ENCODE peak calls at places on chromosomes 6 and 20, in eight cellular contexts. One of them, this sample, is unnamed.

GRCh38 chr6:110348956-110349565 is 9.1 kb downstream of the METTL24 start:
- DNase-seq in CD8-positive, alpha-beta memory T cell: no peak
- DNase-seq in DMS 273 treated with DMSO at 0.1 percent for 48 hours: no peak
- DNase-seq in PC-9: no peak
- DNase-seq in NCI-H1048: no peak
- DNase-seq in NCI-H2081 treated with DMSO at 0.1 percent for 48 hours: no peak
- DNase-seq in T-cell: no peak
- DNase-seq in pancreas: no peak
- DNase-seq in this sample: no peak

GRCh38 chr20:13119583-13119982 is 101.5 kb upstream of the ISM1 start:
- DNase-seq in T-cell: no peak
- DNase-seq in DMS 273 treated with DMSO at 0.1 percent for 48 hours: peak
- DNase-seq in NCI-H2081 treated with DMSO at 0.1 percent for 48 hours: peak
- DNase-seq in PC-9: peak
- DNase-seq in pancreas: no peak
- DNase-seq in CD8-positive, alpha-beta memory T cell: peak
- DNase-seq in NCI-H1048: no peak
- DNase-seq in this sample: peak

GRCh38 chr6:128963561-128963960 is 80.6 kb downstream of the LAMA2 start:
- DNase-seq in PC-9: no peak
- DNase-seq in T-cell: no peak
- DNase-seq in NCI-H2081 treated with DMSO at 0.1 percent for 48 hours: no peak
- DNase-seq in NCI-H1048: no peak
- DNase-seq in pancreas: no peak
- DNase-seq in DMS 273 treated with DMSO at 0.1 percent for 48 hours: no peak
- DNase-seq in CD8-positive, alpha-beta memory T cell: no peak
- DNase-seq in this sample: no peak

GRCh38 chr6:124962617-124963415 is 579 bp downstream of the RNF217 start:
- DNase-seq in T-cell: no peak
- DNase-seq in CD8-positive, alpha-beta memory T cell: no peak
- DNase-seq in PC-9: peak
- DNase-seq in DMS 273 treated with DMSO at 0.1 percent for 48 hours: no peak
- DNase-seq in NCI-H2081 treated with DMSO at 0.1 percent for 48 hours: no peak
- DNase-seq in pancreas: peak
- DNase-seq in NCI-H1048: no peak
- DNase-seq in this sample: no peak

GRCh38 chr6:39088331-39088730 is 26.7 kb downstream of the SAYSD1 start:
- DNase-seq in PC-9: peak
- DNase-seq in pancreas: no peak
- DNase-seq in DMS 273 treated with DMSO at 0.1 percent for 48 hours: no peak
- DNase-seq in NCI-H1048: no peak
- DNase-seq in CD8-positive, alpha-beta memory T cell: peak
- DNase-seq in T-cell: peak
- DNase-seq in NCI-H2081 treated with DMSO at 0.1 percent for 48 hours: no peak
- DNase-seq in this sample: no peak

GRCh38 chr6:163260111-163260895 is 154.2 kb upstream of the QKI start:
- DNase-seq in NCI-H1048: no peak
- DNase-seq in T-cell: no peak
- DNase-seq in PC-9: no peak
- DNase-seq in DMS 273 treated with DMSO at 0.1 percent for 48 hours: no peak
- DNase-seq in NCI-H2081 treated with DMSO at 0.1 percent for 48 hours: no peak
- DNase-seq in pancreas: no peak
- DNase-seq in CD8-positive, alpha-beta memory T cell: no peak
- DNase-seq in this sample: no peak

GRCh38 chr6:32148722-32149576 is 2.8 kb downstream of the PRRT1 start:
- DNase-seq in T-cell: peak
- DNase-seq in DMS 273 treated with DMSO at 0.1 percent for 48 hours: no peak
- DNase-seq in PC-9: no peak
- DNase-seq in pancreas: peak
- DNase-seq in NCI-H1048: no peak
- DNase-seq in NCI-H2081 treated with DMSO at 0.1 percent for 48 hours: no peak
- DNase-seq in CD8-positive, alpha-beta memory T cell: peak
- DNase-seq in this sample: no peak

GRCh38 chr6:13261464-13261994 is 66.8 kb downstream of the TBC1D7 start:
- DNase-seq in T-cell: no peak
- DNase-seq in NCI-H2081 treated with DMSO at 0.1 percent for 48 hours: no peak
- DNase-seq in NCI-H1048: no peak
- DNase-seq in DMS 273 treated with DMSO at 0.1 percent for 48 hours: no peak
- DNase-seq in pancreas: no peak
- DNase-seq in CD8-positive, alpha-beta memory T cell: no peak
- DNase-seq in PC-9: no peak
- DNase-seq in this sample: no peak

GRCh38 chr6:34334796-34335416 is 57.6 kb downstream of the NUDT3 start:
- DNase-seq in DMS 273 treated with DMSO at 0.1 percent for 48 hours: no peak
- DNase-seq in NCI-H1048: no peak
- DNase-seq in CD8-positive, alpha-beta memory T cell: no peak
- DNase-seq in PC-9: no peak
- DNase-seq in T-cell: no peak
- DNase-seq in pancreas: no peak
- DNase-seq in NCI-H2081 treated with DMSO at 0.1 percent for 48 hours: no peak
- DNase-seq in this sample: no peak

GRCh38 chr20:41086402-41087324 is 50.7 kb upstream of the PLCG1 start:
- DNase-seq in DMS 273 treated with DMSO at 0.1 percent for 48 hours: no peak
- DNase-seq in PC-9: no peak
- DNase-seq in pancreas: no peak
- DNase-seq in T-cell: no peak
- DNase-seq in CD8-positive, alpha-beta memory T cell: no peak
- DNase-seq in NCI-H1048: peak
- DNase-seq in NCI-H2081 treated with DMSO at 0.1 percent for 48 hours: peak
- DNase-seq in this sample: no peak

GRCh38 chr6:10030942-10031537 is 383.8 kb downstream of the TFAP2A start:
- DNase-seq in NCI-H2081 treated with DMSO at 0.1 percent for 48 hours: no peak
- DNase-seq in NCI-H1048: no peak
- DNase-seq in CD8-positive, alpha-beta memory T cell: no peak
- DNase-seq in DMS 273 treated with DMSO at 0.1 percent for 48 hours: no peak
- DNase-seq in pancreas: no peak
- DNase-seq in T-cell: no peak
- DNase-seq in PC-9: no peak
- DNase-seq in this sample: peak

GRCh38 chr6:4351857-4352669 is 216.7 kb upstream of the ECI2 start:
- DNase-seq in NCI-H2081 treated with DMSO at 0.1 percent for 48 hours: no peak
- DNase-seq in CD8-positive, alpha-beta memory T cell: no peak
- DNase-seq in T-cell: no peak
- DNase-seq in DMS 273 treated with DMSO at 0.1 percent for 48 hours: no peak
- DNase-seq in PC-9: peak
- DNase-seq in pancreas: no peak
- DNase-seq in NCI-H1048: no peak
- DNase-seq in this sample: peak

GRCh38 chr6:151434369-151434768 is 17.6 kb downstream of the RMND1 start:
- DNase-seq in CD8-positive, alpha-beta memory T cell: no peak
- DNase-seq in NCI-H1048: no peak
- DNase-seq in pancreas: no peak
- DNase-seq in T-cell: no peak
- DNase-seq in DMS 273 treated with DMSO at 0.1 percent for 48 hours: no peak
- DNase-seq in PC-9: no peak
- DNase-seq in NCI-H2081 treated with DMSO at 0.1 percent for 48 hours: no peak
- DNase-seq in this sample: no peak

GRCh38 chr6:3176562-3177355 is 19.4 kb upstream of the TUBB2A start:
- DNase-seq in NCI-H1048: no peak
- DNase-seq in PC-9: peak
- DNase-seq in T-cell: no peak
- DNase-seq in DMS 273 treated with DMSO at 0.1 percent for 48 hours: no peak
- DNase-seq in CD8-positive, alpha-beta memory T cell: no peak
- DNase-seq in pancreas: no peak
- DNase-seq in NCI-H2081 treated with DMSO at 0.1 percent for 48 hours: no peak
- DNase-seq in this sample: peak

GRCh38 chr6:13873288-13874190 is 51.2 kb upstream of the RNF182 start:
- DNase-seq in DMS 273 treated with DMSO at 0.1 percent for 48 hours: peak
- DNase-seq in NCI-H1048: peak
- DNase-seq in pancreas: peak
- DNase-seq in PC-9: peak
- DNase-seq in CD8-positive, alpha-beta memory T cell: peak
- DNase-seq in NCI-H2081 treated with DMSO at 0.1 percent for 48 hours: peak
- DNase-seq in T-cell: peak
- DNase-seq in this sample: peak

GRCh38 chr20:45037050-45037449 is 63.9 kb downstream of the KCNS1 start:
- DNase-seq in pancreas: no peak
- DNase-seq in PC-9: no peak
- DNase-seq in NCI-H2081 treated with DMSO at 0.1 percent for 48 hours: no peak
- DNase-seq in DMS 273 treated with DMSO at 0.1 percent for 48 hours: no peak
- DNase-seq in NCI-H1048: no peak
- DNase-seq in T-cell: no peak
- DNase-seq in CD8-positive, alpha-beta memory T cell: no peak
- DNase-seq in this sample: no peak

GRCh38 chr20:62065669-62066338 is at the start of gene TAF4:
- DNase-seq in PC-9: peak
- DNase-seq in NCI-H1048: peak
- DNase-seq in CD8-positive, alpha-beta memory T cell: peak
- DNase-seq in T-cell: peak
- DNase-seq in pancreas: peak
- DNase-seq in DMS 273 treated with DMSO at 0.1 percent for 48 hours: peak
- DNase-seq in NCI-H2081 treated with DMSO at 0.1 percent for 48 hours: no peak
- DNase-seq in this sample: no peak

GRCh38 chr6:167695831-167696230 is 130.9 kb upstream of the AFDN start:
- DNase-seq in T-cell: no peak
- DNase-seq in NCI-H2081 treated with DMSO at 0.1 percent for 48 hours: no peak
- DNase-seq in CD8-positive, alpha-beta memory T cell: no peak
- DNase-seq in pancreas: no peak
- DNase-seq in PC-9: no peak
- DNase-seq in DMS 273 treated with DMSO at 0.1 percent for 48 hours: no peak
- DNase-seq in NCI-H1048: no peak
- DNase-seq in this sample: no peak

GRCh38 chr20:35318502-35319157 is 26.4 kb upstream of the FAM83C start:
- DNase-seq in PC-9: peak
- DNase-seq in pancreas: no peak
- DNase-seq in T-cell: no peak
- DNase-seq in CD8-positive, alpha-beta memory T cell: no peak
- DNase-seq in DMS 273 treated with DMSO at 0.1 percent for 48 hours: no peak
- DNase-seq in NCI-H2081 treated with DMSO at 0.1 percent for 48 hours: no peak
- DNase-seq in NCI-H1048: no peak
- DNase-seq in this sample: peak

GRCh38 chr6:75317503-75318206 is 33.1 kb upstream of the TMEM30A start:
- DNase-seq in NCI-H2081 treated with DMSO at 0.1 percent for 48 hours: no peak
- DNase-seq in CD8-positive, alpha-beta memory T cell: no peak
- DNase-seq in PC-9: no peak
- DNase-seq in DMS 273 treated with DMSO at 0.1 percent for 48 hours: no peak
- DNase-seq in pancreas: no peak
- DNase-seq in T-cell: no peak
- DNase-seq in NCI-H1048: no peak
- DNase-seq in this sample: no peak

GRCh38 chr6:29946787-29947186 is 4.5 kb downstream of the HLA-A start:
- DNase-seq in PC-9: no peak
- DNase-seq in pancreas: no peak
- DNase-seq in CD8-positive, alpha-beta memory T cell: peak
- DNase-seq in NCI-H2081 treated with DMSO at 0.1 percent for 48 hours: no peak
- DNase-seq in DMS 273 treated with DMSO at 0.1 percent for 48 hours: no peak
- DNase-seq in NCI-H1048: no peak
- DNase-seq in T-cell: no peak
- DNase-seq in this sample: no peak

GRCh38 chr6:40901322-40902055 is 137.5 kb downstream of the UNC5CL start:
- DNase-seq in T-cell: no peak
- DNase-seq in CD8-positive, alpha-beta memory T cell: no peak
- DNase-seq in DMS 273 treated with DMSO at 0.1 percent for 48 hours: no peak
- DNase-seq in NCI-H2081 treated with DMSO at 0.1 percent for 48 hours: no peak
- DNase-seq in PC-9: no peak
- DNase-seq in pancreas: no peak
- DNase-seq in NCI-H1048: no peak
- DNase-seq in this sample: no peak

GRCh38 chr6:72132425-72132824 is 246.1 kb downstream of the RIMS1 start:
- DNase-seq in CD8-positive, alpha-beta memory T cell: no peak
- DNase-seq in DMS 273 treated with DMSO at 0.1 percent for 48 hours: no peak
- DNase-seq in PC-9: no peak
- DNase-seq in pancreas: no peak
- DNase-seq in NCI-H1048: no peak
- DNase-seq in NCI-H2081 treated with DMSO at 0.1 percent for 48 hours: no peak
- DNase-seq in T-cell: no peak
- DNase-seq in this sample: no peak

GRCh38 chr6:19866900-19867627 is 29.9 kb downstream of the ID4 start:
- DNase-seq in PC-9: peak
- DNase-seq in CD8-positive, alpha-beta memory T cell: no peak
- DNase-seq in T-cell: no peak
- DNase-seq in NCI-H2081 treated with DMSO at 0.1 percent for 48 hours: no peak
- DNase-seq in pancreas: no peak
- DNase-seq in NCI-H1048: no peak
- DNase-seq in DMS 273 treated with DMSO at 0.1 percent for 48 hours: no peak
- DNase-seq in this sample: peak

GRCh38 chr6:80553071-80553740 is 446.7 kb downstream of the BCKDHB start:
- DNase-seq in PC-9: no peak
- DNase-seq in DMS 273 treated with DMSO at 0.1 percent for 48 hours: peak
- DNase-seq in NCI-H1048: no peak
- DNase-seq in NCI-H2081 treated with DMSO at 0.1 percent for 48 hours: no peak
- DNase-seq in CD8-positive, alpha-beta memory T cell: no peak
- DNase-seq in T-cell: no peak
- DNase-seq in pancreas: no peak
- DNase-seq in this sample: no peak

GRCh38 chr6:28816909-28817807 is 106.6 kb downstream of the TRIM27 start:
- DNase-seq in NCI-H2081 treated with DMSO at 0.1 percent for 48 hours: no peak
- DNase-seq in CD8-positive, alpha-beta memory T cell: no peak
- DNase-seq in NCI-H1048: no peak
- DNase-seq in pancreas: no peak
- DNase-seq in PC-9: peak
- DNase-seq in DMS 273 treated with DMSO at 0.1 percent for 48 hours: peak
- DNase-seq in T-cell: no peak
- DNase-seq in this sample: no peak

GRCh38 chr6:23111984-23112383 is 542.6 kb downstream of the HDGFL1 start:
- DNase-seq in CD8-positive, alpha-beta memory T cell: no peak
- DNase-seq in DMS 273 treated with DMSO at 0.1 percent for 48 hours: no peak
- DNase-seq in NCI-H2081 treated with DMSO at 0.1 percent for 48 hours: no peak
- DNase-seq in NCI-H1048: no peak
- DNase-seq in T-cell: no peak
- DNase-seq in PC-9: no peak
- DNase-seq in pancreas: no peak
- DNase-seq in this sample: no peak

GRCh38 chr6:157479464-157480303 is 98.7 kb downstream of the ZDHHC14 start:
- DNase-seq in NCI-H2081 treated with DMSO at 0.1 percent for 48 hours: no peak
- DNase-seq in CD8-positive, alpha-beta memory T cell: no peak
- DNase-seq in PC-9: no peak
- DNase-seq in DMS 273 treated with DMSO at 0.1 percent for 48 hours: no peak
- DNase-seq in NCI-H1048: no peak
- DNase-seq in T-cell: no peak
- DNase-seq in pancreas: no peak
- DNase-seq in this sample: no peak

GRCh38 chr6:167328086-167328485 is 3.2 kb downstream of the TTLL2 start:
- DNase-seq in NCI-H1048: no peak
- DNase-seq in PC-9: no peak
- DNase-seq in CD8-positive, alpha-beta memory T cell: no peak
- DNase-seq in NCI-H2081 treated with DMSO at 0.1 percent for 48 hours: no peak
- DNase-seq in T-cell: no peak
- DNase-seq in pancreas: no peak
- DNase-seq in DMS 273 treated with DMSO at 0.1 percent for 48 hours: no peak
- DNase-seq in this sample: no peak

GRCh38 chr6:42012501-42013133 is 37.7 kb upstream of the TAF8 start:
- DNase-seq in NCI-H1048: no peak
- DNase-seq in CD8-positive, alpha-beta memory T cell: no peak
- DNase-seq in NCI-H2081 treated with DMSO at 0.1 percent for 48 hours: no peak
- DNase-seq in pancreas: no peak
- DNase-seq in T-cell: no peak
- DNase-seq in PC-9: no peak
- DNase-seq in DMS 273 treated with DMSO at 0.1 percent for 48 hours: no peak
- DNase-seq in this sample: no peak

GRCh38 chr20:44420497-44420896 is 55.2 kb upstream of the TTPAL start:
- DNase-seq in NCI-H2081 treated with DMSO at 0.1 percent for 48 hours: no peak
- DNase-seq in T-cell: no peak
- DNase-seq in PC-9: no peak
- DNase-seq in pancreas: no peak
- DNase-seq in DMS 273 treated with DMSO at 0.1 percent for 48 hours: no peak
- DNase-seq in NCI-H1048: no peak
- DNase-seq in CD8-positive, alpha-beta memory T cell: no peak
- DNase-seq in this sample: no peak

GRCh38 chr6:16184129-16184528 is 54.3 kb upstream of the GMPR start:
- DNase-seq in PC-9: peak
- DNase-seq in NCI-H2081 treated with DMSO at 0.1 percent for 48 hours: no peak
- DNase-seq in CD8-positive, alpha-beta memory T cell: no peak
- DNase-seq in DMS 273 treated with DMSO at 0.1 percent for 48 hours: no peak
- DNase-seq in NCI-H1048: no peak
- DNase-seq in T-cell: no peak
- DNase-seq in pancreas: no peak
- DNase-seq in this sample: peak

GRCh38 chr6:152509916-152510315 is 127.2 kb downstream of the SYNE1 start:
- DNase-seq in NCI-H2081 treated with DMSO at 0.1 percent for 48 hours: no peak
- DNase-seq in CD8-positive, alpha-beta memory T cell: no peak
- DNase-seq in NCI-H1048: no peak
- DNase-seq in DMS 273 treated with DMSO at 0.1 percent for 48 hours: no peak
- DNase-seq in pancreas: no peak
- DNase-seq in T-cell: no peak
- DNase-seq in PC-9: no peak
- DNase-seq in this sample: no peak

GRCh38 chr6:431986-432385 is 40.4 kb downstream of the IRF4 start:
- DNase-seq in CD8-positive, alpha-beta memory T cell: no peak
- DNase-seq in NCI-H1048: no peak
- DNase-seq in T-cell: no peak
- DNase-seq in NCI-H2081 treated with DMSO at 0.1 percent for 48 hours: no peak
- DNase-seq in DMS 273 treated with DMSO at 0.1 percent for 48 hours: no peak
- DNase-seq in pancreas: no peak
- DNase-seq in PC-9: peak
- DNase-seq in this sample: no peak